ENCODE peak calls at places on chromosomes 12 and 14, in five cellular contexts. T is HS-27A; P is AML-193; Z is Daoy; H is activated CD4-positive, alpha-beta T cell treated with anti-CD3 and anti-CD28 coated beads for 36 hours. N is an unnamed sample.

GRCh38 chr12:111068281-111068680 is 147.9 kb upstream of the MYL2 start:
- DNase-seq in P (no peak), Z (no peak), H (peak), T (no peak), N (no peak)

GRCh38 chr12:90945070-90945649 is 9.8 kb downstream of the CCER1 start:
- DNase-seq in P (peak), H (no peak), T (no peak), Z (no peak), N (no peak)

GRCh38 chr12:1167784-1168183 is 176.8 kb downstream of the ERC1 start:
- DNase-seq in H (no peak), Z (no peak), P (no peak), T (no peak), N (no peak)

GRCh38 chr12:95673576-95673975 is 117.0 kb downstream of the NTN4 start:
- DNase-seq in P (no peak), T (no peak), H (no peak), Z (no peak), N (no peak)

GRCh38 chr12:127064207-127064606 is 1202.8 kb upstream of the TMEM132C start:
- DNase-seq in H (no peak), T (no peak), Z (no peak), P (no peak), N (no peak)

GRCh38 chr12:50924439-50925341 is 27.7 kb upstream of the HIGD1C start:
- DNase-seq in Z (peak), H (peak), P (peak), T (peak), N (peak)

GRCh38 chr12:119425623-119426022 is 91.1 kb downstream of the CCDC60 start:
- DNase-seq in H (no peak), T (no peak), P (no peak), Z (no peak), N (no peak)

GRCh38 chr14:68405959-68406358 is 386.9 kb downstream of the ZFP36L1 start:
- DNase-seq in H (peak), T (no peak), P (no peak), Z (no peak), N (no peak)

GRCh38 chr14:75254901-75255300 is 23.7 kb upstream of the FOS start:
- DNase-seq in P (no peak), Z (no peak), T (no peak), H (no peak), N (no peak)

GRCh38 chr12:104571328-104571727 is 114.6 kb downstream of the CHST11 start:
- DNase-seq in H (no peak), P (no peak), Z (no peak), T (no peak), N (peak)

GRCh38 chr12:130934753-130935152 is 19.0 kb upstream of the ADGRD1 start:
- DNase-seq in P (no peak), H (no peak), T (no peak), Z (no peak), N (no peak)

GRCh38 chr12:50888666-50889065 is 45.9 kb downstream of the TMPRSS12 start:
- DNase-seq in T (no peak), H (no peak), Z (no peak), P (no peak), N (no peak)

GRCh38 chr14:52879958-52880357 is 70.9 kb downstream of the FERMT2 start:
- DNase-seq in H (no peak), Z (peak), T (no peak), P (no peak), N (no peak)

GRCh38 chr12:124453419-124454351 is 113.7 kb downstream of the NCOR2 start:
- DNase-seq in P (peak), T (peak), Z (peak), H (peak), N (peak)

GRCh38 chr12:120117961-120118709 is 1.6 kb upstream of the RAB35 start:
- DNase-seq in P (no peak), H (no peak), T (no peak), Z (peak), N (no peak)